ENCODE peak calls at places on chromosome 17, in nine cellular contexts. B is mesendoderm; G is CD8-positive, alpha-beta T cell; M is mucosa of descending colon; U is AG04450; E is upper lobe of right lung; S is gastrocnemius medialis; R is HCT116; I is BJ. A is an unnamed sample.

GRCh38 chr17:49361902-49362722 is at the start of gene ZNF652:
- DNase-seq in G (peak; percentile 98), R (peak; percentile 93), S (peak; percentile 86), U (no peak), I (peak; percentile 39), M (peak; percentile 98), E (peak; percentile 98), B (peak; percentile 98), A (peak; percentile 46)

GRCh38 chr17:73647331-73647730 is 3.1 kb upstream of the SDK2 start:
- DNase-seq in B (no peak), I (no peak), E (peak; percentile 34), S (no peak), R (no peak), U (no peak), G (no peak), M (no peak), A (no peak)

GRCh38 chr17:40453881-40454630 is 10.8 kb downstream of the IGFBP4 start:
- DNase-seq in S (no peak), E (no peak), R (no peak), B (no peak), G (no peak), M (no peak), U (no peak), I (no peak), A (no peak)

GRCh38 chr17:36921131-36921851 is 16.0 kb upstream of the LHX1 start:
- DNase-seq in S (no peak), R (peak; percentile 98), U (no peak), G (no peak), M (no peak), B (peak; percentile 92), E (no peak), I (no peak), A (peak; percentile 15)

GRCh38 chr17:62995377-62995885 is 29.4 kb downstream of the TANC2 start:
- DNase-seq in S (no peak), M (peak; percentile 36), G (no peak), I (no peak), B (peak; percentile 56), E (no peak), R (peak; percentile 38), U (no peak), A (no peak)

GRCh38 chr17:12667299-12667958 is 1.7 kb downstream of the MYOCD start:
- DNase-seq in E (no peak), U (peak; percentile 70), R (peak; percentile 40), M (no peak), G (no peak), B (peak; percentile 96), S (no peak), I (no peak), A (peak; percentile 31)

GRCh38 chr17:4584125-4584834 is at the start of gene SMTNL2:
- DNase-seq in I (no peak), R (no peak), U (no peak), G (no peak), B (no peak), M (no peak), S (peak; percentile 88), E (peak; percentile 69), A (no peak)

GRCh38 chr17:41794603-41794975 is 8.1 kb upstream of the JUP start:
- DNase-seq in G (no peak), U (no peak), M (no peak), B (no peak), S (no peak), I (no peak), E (no peak), R (no peak), A (no peak)

GRCh38 chr17:47694018-47694817 is at the start of gene TBKBP1:
- DNase-seq in U (no peak), E (peak; percentile 77), I (no peak), B (peak; percentile 94), R (no peak), G (no peak), S (peak; percentile 33), M (peak; percentile 62), A (peak; percentile 40)

GRCh38 chr17:31068291-31068690 is 26.5 kb upstream of the NF1 start:
- DNase-seq in G (peak; percentile 52), U (no peak), M (peak; percentile 56), S (peak; percentile 13), R (peak; percentile 40), B (peak; percentile 79), I (no peak), E (no peak), A (no peak)

GRCh38 chr17:8650119-8650499 is 19.6 kb upstream of the MYH10 start:
- DNase-seq in U (no peak), S (no peak), G (no peak), M (no peak), B (no peak), I (no peak), E (no peak), R (no peak), A (no peak)

GRCh38 chr17:15456972-15457722 is 10.3 kb downstream of the CDRT4 start:
- DNase-seq in M (no peak), G (no peak), I (peak; percentile 93), E (no peak), S (peak; percentile 95), B (peak; percentile 69), R (no peak), U (peak; percentile 80), A (peak; percentile 81)

GRCh38 chr17:64399071-64399766 is 8.6 kb upstream of the PECAM1 start:
- DNase-seq in B (no peak), R (no peak), I (no peak), U (no peak), S (no peak), M (no peak), G (no peak), E (no peak), A (no peak)

GRCh38 chr17:45790296-45790922 is 6.3 kb downstream of the CRHR1 start:
- DNase-seq in S (no peak), M (no peak), B (no peak), E (no peak), G (no peak), U (no peak), I (no peak), R (no peak), A (peak; percentile 6)

GRCh38 chr17:75571885-75572215 is 15.8 kb upstream of the MYO15B start:
- DNase-seq in B (no peak), S (no peak), G (no peak), U (no peak), E (no peak), M (no peak), R (no peak), I (no peak), A (no peak)

GRCh38 chr17:56593073-56593740 is at the start of gene NOG:
- DNase-seq in B (peak; percentile 87), M (peak; percentile 39), R (no peak), E (peak; percentile 79), U (no peak), S (peak; percentile 61), I (no peak), G (peak; percentile 75), A (no peak)

DNA sequence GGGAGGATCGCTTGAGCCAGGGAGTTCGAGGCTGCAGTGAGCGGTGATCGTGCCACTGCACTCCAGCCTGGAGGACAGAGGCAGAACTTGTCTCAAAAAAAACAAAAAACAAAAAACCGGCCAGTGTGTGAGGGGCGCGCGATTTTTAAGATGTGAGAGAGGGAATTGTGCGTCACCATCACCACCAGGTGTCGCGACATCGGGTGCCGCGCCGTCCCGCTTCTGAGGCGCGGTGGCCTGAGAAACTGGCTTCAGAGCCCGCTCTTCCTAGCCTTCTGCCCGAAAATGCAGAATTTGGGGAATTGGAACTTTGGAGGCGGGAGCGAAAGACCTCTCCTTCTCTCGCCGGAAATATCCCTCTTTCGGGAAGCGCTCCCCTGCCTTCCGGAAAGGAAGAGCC is 524.8 kb downstream of the KCNJ18 start:
- DNase-seq in B (peak; percentile 51), E (peak; percentile 3), G (no peak), I (no peak), M (no peak), U (no peak), R (no peak), S (no peak), A (no peak)
- H3K4me3 ChIP-seq in B (no peak overlapping the region), E (no peak overlapping the region), G (no peak overlapping the region), I (no peak overlapping the region), M (no peak overlapping the region), U (no peak overlapping the region), R (no peak overlapping the region), S (no peak overlapping the region), A (no peak overlapping the region)

GRCh38 chr17:77186141-77186604 is 45.4 kb downstream of the SEC14L1 start:
- DNase-seq in I (no peak), S (no peak), U (no peak), E (no peak), M (no peak), B (no peak), R (no peak), G (peak; percentile 51), A (no peak)

GRCh38 chr17:77182205-77182604 is 41.4 kb downstream of the SEC14L1 start:
- DNase-seq in B (no peak), E (no peak), U (no peak), R (no peak), G (no peak), M (no peak), I (no peak), S (no peak), A (no peak)

GRCh38 chr17:77185137-77185536 is 44.4 kb downstream of the SEC14L1 start:
- DNase-seq in M (no peak), U (no peak), I (no peak), B (no peak), G (no peak), R (no peak), S (no peak), E (no peak), A (no peak)

GRCh38 chr17:77182773-77183172 is 42.0 kb downstream of the SEC14L1 start:
- DNase-seq in G (no peak), E (no peak), I (no peak), B (no peak), R (no peak), M (no peak), U (no peak), S (no peak), A (no peak)

DNA sequence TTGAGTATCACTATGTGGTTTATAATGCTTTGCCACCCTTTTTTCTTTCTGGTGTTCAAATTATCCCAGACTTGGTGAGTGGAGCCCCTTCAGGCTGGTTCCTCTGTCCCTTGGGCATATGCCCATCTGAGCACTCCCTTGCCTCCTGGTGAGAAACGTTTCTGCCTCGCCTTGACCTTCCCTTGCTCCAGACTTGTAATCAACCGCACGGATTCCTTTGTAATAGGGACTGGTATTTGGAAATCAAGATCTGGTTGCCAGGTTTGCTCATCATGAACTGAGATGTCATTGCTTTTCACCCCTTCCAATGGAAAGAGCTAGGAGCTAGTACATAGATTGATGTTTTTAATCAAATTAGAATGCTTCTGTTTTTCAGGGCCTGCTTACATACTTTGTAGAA is 43.7 kb downstream of the SEC14L1 start:
- DNase-seq in M (no peak), G (no peak), S (no peak), U (no peak), B (no peak), R (no peak), E (no peak), I (no peak), A (no peak)
- H3K4me3 ChIP-seq in M (no peak overlapping the region), G (no peak overlapping the region), S (no peak overlapping the region), U (no peak overlapping the region), B (no peak overlapping the region), R (no peak overlapping the region), E (no peak overlapping the region), I (no peak overlapping the region), A (no peak overlapping the region)

GRCh38 chr17:7204828-7205461 is 14.7 kb downstream of the DLG4 start:
- DNase-seq in B (peak; percentile 98), I (no peak), S (peak; percentile 58), E (peak; percentile 92), G (peak; percentile 93), R (peak; percentile 43), U (peak; percentile 59), M (peak; percentile 83), A (peak; percentile 62)
- H3K4me3 ChIP-seq in B (peak overlapping the region; percentile 73), I (peak overlapping the region; percentile 33), S (peak overlapping the region; percentile 49), E (peak overlapping the region; percentile 55), G (peak overlapping the region; percentile 73), R (peak overlapping the region; percentile 33), U (peak overlapping the region; percentile 63), M (no peak overlapping the region), A (peak overlapping the region; percentile 47)

GRCh38 chr17:61255609-61256008 is 144.0 kb upstream of the TBX2 start:
- DNase-seq in U (no peak), M (no peak), I (no peak), S (no peak), E (no peak), B (no peak), G (no peak), R (no peak), A (no peak)
- H3K4me3 ChIP-seq in U (no peak overlapping the region), M (no peak overlapping the region), I (no peak overlapping the region), S (no peak overlapping the region), E (no peak overlapping the region), B (no peak overlapping the region), G (no peak overlapping the region), R (no peak overlapping the region), A (no peak overlapping the region)

A was measured in skeletal muscle cell.